ENCODE peak calls at places on chromosomes 7 and 10, in ten cellular contexts. I is caudate nucleus; S is HT1080; E is T-helper 2 cell; D is fibroblast of mammary gland; B is Kasumi-1; F is KBM-7; L is mesenteric fat pad; R is central memory CD4-positive, alpha-beta T cell; Q is H54. H is an unnamed sample.

GRCh38 chr7:90945104-90945752 is 319.0 kb upstream of the FZD1 start:
- DNase-seq in I (no peak), S (no peak), E (no peak), D (peak), B (no peak), F (no peak), L (no peak), R (no peak), Q (no peak), H (peak)

GRCh38 chr10:48446785-48447184 is 140.3 kb downstream of the MAPK8 start:
- DNase-seq in I (no peak), S (no peak), E (no peak), D (no peak), B (no peak), F (no peak), L (peak), R (no peak), Q (peak), H (no peak)

GRCh38 chr7:5426226-5426475 is 2.5 kb upstream of the TNRC18 start:
- DNase-seq in I (no peak), S (peak), E (no peak), D (peak), B (no peak), F (no peak), L (no peak), R (no peak), Q (no peak), H (no peak)

GRCh38 chr7:84790873-84791272 is 396.0 kb downstream of the SEMA3D start:
- DNase-seq in I (no peak), S (no peak), E (no peak), D (peak), B (no peak), F (no peak), L (no peak), R (no peak), Q (no peak), H (no peak)

GRCh38 chr10:310371-310770 is 175.1 kb downstream of the ZMYND11 start:
- DNase-seq in I (no peak), S (no peak), E (no peak), D (peak), B (no peak), F (no peak), L (no peak), R (no peak), Q (no peak), H (no peak)

GRCh38 chr10:68047554-68048327 is 27.3 kb downstream of the HERC4 start:
- DNase-seq in I (no peak), S (no peak), E (no peak), D (peak), B (no peak), F (no peak), L (no peak), R (no peak), Q (no peak), H (peak)

GRCh38 chr7:121329460-121330052 is 756 bp downstream of the WNT16 start:
- DNase-seq in I (no peak), S (no peak), E (no peak), D (no peak), B (no peak), F (no peak), L (peak), R (no peak), Q (no peak), H (no peak)

GRCh38 chr7:25025218-25025671 is 45.3 kb upstream of the OSBPL3 start:
- DNase-seq in I (no peak), S (peak), E (no peak), D (peak), B (no peak), F (no peak), L (no peak), R (no peak), Q (peak), H (no peak)

GRCh38 chr7:80902716-80903308 is 16.0 kb downstream of the SEMA3C start:
- DNase-seq in I (no peak), S (no peak), E (no peak), D (peak), B (no peak), F (no peak), L (no peak), R (no peak), Q (no peak), H (no peak)

GRCh38 chr7:101411477-101411954 is 48.8 kb downstream of the COL26A1 start:
- DNase-seq in I (no peak), S (no peak), E (no peak), D (no peak), B (peak), F (peak), L (no peak), R (no peak), Q (no peak), H (no peak)

GRCh38 chr7:147071536-147071935 is 954.9 kb downstream of the CNTNAP2 start:
- DNase-seq in I (no peak), S (no peak), E (no peak), D (no peak), B (no peak), F (no peak), L (no peak), R (no peak), Q (no peak), H (no peak)

GRCh38 chr10:27446091-27446918 is 57.8 kb upstream of the RAB18 start:
- DNase-seq in I (no peak), S (peak), E (no peak), D (peak), B (peak), F (peak), L (no peak), R (peak), Q (no peak), H (peak)

GRCh38 chr7:46291064-46291463 is 370.0 kb upstream of the IGFBP3 start:
- DNase-seq in I (no peak), S (peak), E (no peak), D (peak), B (no peak), F (no peak), L (no peak), R (no peak), Q (peak), H (no peak)

GRCh38 chr7:43199333-43199732 is 86.9 kb downstream of the HECW1 start:
- DNase-seq in I (no peak), S (peak), E (no peak), D (peak), B (no peak), F (no peak), L (no peak), R (no peak), Q (peak), H (no peak)

GRCh38 chr10:23493711-23494110 is 54.8 kb downstream of the OTUD1 start:
- DNase-seq in I (no peak), S (no peak), E (no peak), D (no peak), B (no peak), F (no peak), L (no peak), R (no peak), Q (no peak), H (no peak)

GRCh38 chr7:3591150-3591549 is 290.1 kb downstream of the SDK1 start:
- DNase-seq in I (no peak), S (no peak), E (no peak), D (no peak), B (no peak), F (no peak), L (no peak), R (no peak), Q (no peak), H (no peak)

GRCh38 chr7:38727184-38727940 is 96.2 kb upstream of the AMPH start:
- DNase-seq in I (no peak), S (no peak), E (no peak), D (no peak), B (no peak), F (no peak), L (no peak), R (no peak), Q (no peak), H (no peak)

GRCh38 chr7:107742678-107743566 is 1.0 kb upstream of the CBLL1 start:
- DNase-seq in I (peak), S (no peak), E (no peak), D (no peak), B (peak), F (peak), L (no peak), R (no peak), Q (peak), H (no peak)

GRCh38 chr10:126924915-126925300 is 19.7 kb downstream of the DOCK1 start:
- DNase-seq in I (no peak), S (no peak), E (no peak), D (peak), B (no peak), F (no peak), L (no peak), R (no peak), Q (no peak), H (no peak)

GRCh38 chr10:44854693-44855350 is 56.3 kb upstream of the TMEM72 start:
- DNase-seq in I (no peak), S (no peak), E (no peak), D (no peak), B (no peak), F (no peak), L (no peak), R (no peak), Q (no peak), H (no peak)

GRCh38 chr10:129960493-129961273 is 3.4 kb downstream of the EBF3 start:
- DNase-seq in I (no peak), S (no peak), E (no peak), D (no peak), B (no peak), F (no peak), L (no peak), R (no peak), Q (no peak), H (no peak)

GRCh38 chr10:11602919-11603523 is 8.4 kb downstream of the USP6NL start:
- DNase-seq in I (no peak), S (no peak), E (no peak), D (no peak), B (no peak), F (no peak), L (no peak), R (no peak), Q (no peak), H (peak)

GRCh38 chr10:44682516-44682915 is 228.6 kb upstream of the TMEM72 start:
- DNase-seq in I (no peak), S (no peak), E (no peak), D (no peak), B (no peak), F (no peak), L (no peak), R (no peak), Q (no peak), H (no peak)

GRCh38 chr7:22726345-22726848 is 603 bp upstream of the IL6 start:
- DNase-seq in I (no peak), S (peak), E (peak), D (peak), B (peak), F (peak), L (no peak), R (peak), Q (peak), H (peak)

GRCh38 chr7:70474639-70475234 is 657.2 kb upstream of the GALNT17 start:
- DNase-seq in I (no peak), S (no peak), E (no peak), D (no peak), B (no peak), F (no peak), L (no peak), R (no peak), Q (no peak), H (no peak)

GRCh38 chr10:133170092-133170491 is 10.1 kb downstream of the KNDC1 start:
- DNase-seq in I (no peak), S (no peak), E (no peak), D (no peak), B (no peak), F (no peak), L (peak), R (no peak), Q (no peak), H (no peak)

GRCh38 chr7:133389727-133390126 is 136.8 kb downstream of the EXOC4 start:
- DNase-seq in I (no peak), S (no peak), E (no peak), D (no peak), B (no peak), F (no peak), L (no peak), R (no peak), Q (no peak), H (no peak)

GRCh38 chr10:131928248-131929095 is 27.7 kb downstream of the PPP2R2D start:
- DNase-seq in I (no peak), S (peak), E (no peak), D (peak), B (no peak), F (no peak), L (no peak), R (no peak), Q (no peak), H (no peak)

GRCh38 chr7:55569269-55569663 is 3.0 kb downstream of the VOPP1 start:
- DNase-seq in I (no peak), S (no peak), E (no peak), D (no peak), B (no peak), F (no peak), L (no peak), R (no peak), Q (no peak), H (no peak)

GRCh38 chr10:52452600-52453493 is 138.8 kb downstream of the DKK1 start:
- DNase-seq in I (no peak), S (no peak), E (no peak), D (no peak), B (no peak), F (no peak), L (no peak), R (no peak), Q (no peak), H (no peak)

GRCh38 chr10:34470307-34470706 is 344.8 kb downstream of the PARD3 start:
- DNase-seq in I (no peak), S (no peak), E (no peak), D (no peak), B (no peak), F (no peak), L (no peak), R (no peak), Q (no peak), H (no peak)

GRCh38 chr10:72238392-72239175 is 22.5 kb upstream of the ASCC1 start:
- DNase-seq in I (no peak), S (no peak), E (no peak), D (no peak), B (no peak), F (no peak), L (peak), R (no peak), Q (no peak), H (no peak)

GRCh38 chr7:28528899-28529298 is 116.6 kb downstream of the CREB5 start:
- DNase-seq in I (no peak), S (no peak), E (no peak), D (peak), B (no peak), F (no peak), L (no peak), R (no peak), Q (no peak), H (no peak)

GRCh38 chr7:69893915-69894314 is 295.6 kb downstream of the AUTS2 start:
- DNase-seq in I (no peak), S (peak), E (no peak), D (peak), B (no peak), F (no peak), L (no peak), R (no peak), Q (no peak), H (no peak)

GRCh38 chr7:100079024-100079560 is 2.4 kb downstream of the ZNF3 start:
- DNase-seq in I (peak), S (no peak), E (no peak), D (no peak), B (no peak), F (no peak), L (no peak), R (no peak), Q (no peak), H (no peak)

GRCh38 chr10:99304027-99304856 is 24.9 kb upstream of the CNNM1 start:
- DNase-seq in I (no peak), S (no peak), E (no peak), D (no peak), B (no peak), F (no peak), L (no peak), R (no peak), Q (no peak), H (peak)

GRCh38 chr7:139728203-139728602 is 49.6 kb downstream of the HIPK2 start:
- DNase-seq in I (no peak), S (no peak), E (no peak), D (no peak), B (no peak), F (no peak), L (no peak), R (no peak), Q (no peak), H (no peak)

GRCh38 chr7:151010307-151011096 is 13.8 kb downstream of the ATG9B start:
- DNase-seq in I (no peak), S (no peak), E (no peak), D (no peak), B (peak), F (no peak), L (no peak), R (peak), Q (no peak), H (no peak)

GRCh38 chr10:14099885-14100284 is 230.8 kb downstream of the FRMD4A start:
- DNase-seq in I (no peak), S (no peak), E (no peak), D (no peak), B (no peak), F (no peak), L (no peak), R (no peak), Q (no peak), H (no peak)

H was measured in LNCaP clone FGC.